ENCODE peak calls at places on chromosome 22, in seven cellular contexts. F is IMR-90, G is H9, I is mesenchymal stem cell, Z is H1, E is trophoblast cell, A is mesendoderm. R is an unnamed sample.

GRCh38 chr22:26672060-26672471 is 14.7 kb downstream of the MIAT start:
- DNase-seq in G (no peak), F (no peak), E (no peak), Z (no peak), A (no peak), I (no peak), R (no peak)

GRCh38 chr22:47695176-47695575 is 932.7 kb downstream of the TBC1D22A start:
- DNase-seq in Z (no peak), A (no peak), F (no peak), G (no peak), I (no peak), E (no peak), R (no peak)

GRCh38 chr22:50728523-50728931 is 9.5 kb upstream of the ACR start:
- DNase-seq in G (no peak), Z (no peak), A (no peak), I (no peak), F (no peak), E (no peak), R (no peak)

GRCh38 chr22:48574776-48575566 is 1252.7 kb downstream of the BRD1 start:
- DNase-seq in F (no peak), I (no peak), A (peak; percentile 83), Z (peak; percentile 33), E (peak; percentile 1), G (peak; percentile 82), R (peak; percentile 74)

GRCh38 chr22:50620861-50621490 is 7.0 kb downstream of the ARSA start:
- DNase-seq in A (no peak), E (no peak), G (no peak), I (no peak), Z (no peak), F (no peak), R (no peak)

GRCh38 chr22:50399751-50400331 is 56.7 kb downstream of the PPP6R2 start:
- DNase-seq in E (peak; percentile 34), I (peak; percentile 32), G (peak; percentile 75), F (no peak), Z (peak; percentile 21), A (peak; percentile 74), R (peak; percentile 9)

GRCh38 chr22:33470456-33470855 is 412.3 kb upstream of the SYN3 start:
- DNase-seq in Z (no peak), I (no peak), E (no peak), G (no peak), F (no peak), A (no peak), R (no peak)

GRCh38 chr22:40721266-40721665 is 42.0 kb downstream of the MCHR1 start:
- DNase-seq in E (no peak), F (peak; percentile 71), I (peak; percentile 76), A (peak; percentile 73), Z (no peak), G (peak; percentile 43), R (no peak)

GRCh38 chr22:42277988-42278776 is 7.7 kb upstream of the TCF20 start:
- DNase-seq in E (peak; percentile 86), F (no peak), G (no peak), I (no peak), Z (no peak), A (no peak), R (no peak)

GRCh38 chr22:19579113-19579811 is 55.1 kb upstream of the CLDN5 start:
- DNase-seq in E (no peak), A (peak; percentile 35), Z (no peak), F (no peak), I (no peak), G (no peak), R (no peak)

GRCh38 chr22:20430641-20431519 is 6.7 kb downstream of the SCARF2 start:
- DNase-seq in Z (no peak), A (peak; percentile 85), I (peak; percentile 69), F (no peak), G (peak; percentile 69), E (peak; percentile 84), R (peak; percentile 61)

GRCh38 chr22:17847360-17848078 is 73.2 kb upstream of the BID start:
- DNase-seq in A (peak; percentile 62), Z (no peak), G (no peak), E (peak; percentile 100), F (no peak), I (no peak), R (no peak)

GRCh38 chr22:17754233-17754925 is 19.9 kb downstream of the BID start:
- DNase-seq in G (peak; percentile 61), F (no peak), Z (no peak), E (no peak), A (peak; percentile 52), I (no peak), R (no peak)

GRCh38 chr22:43631846-43632245 is 180.3 kb downstream of the EFCAB6 start:
- DNase-seq in A (no peak), F (no peak), G (no peak), Z (no peak), I (no peak), E (no peak), R (no peak)
- H3K4ac ChIP-seq in A (no peak overlapping the region), F (no peak overlapping the region), G (no peak overlapping the region), Z (no peak overlapping the region), I (no peak overlapping the region), E (no peak overlapping the region), R (no peak overlapping the region)

GRCh38 chr22:28349114-28349513 is 330.5 kb downstream of the TTC28 start:
- DNase-seq in F (no peak), G (no peak), A (no peak), I (no peak), E (no peak), Z (no peak), R (no peak)
- H2AK5ac ChIP-seq in F (no peak overlapping the region), G (no peak overlapping the region), A (no peak overlapping the region), I (no peak overlapping the region), E (no peak overlapping the region), Z (no peak overlapping the region), R (no peak overlapping the region)

GRCh38 chr22:38709306-38709705 is 3.6 kb downstream of the GTPBP1 start:
- DNase-seq in G (no peak), I (no peak), F (no peak), A (no peak), E (no peak), Z (no peak), R (no peak)
- H3K4ac ChIP-seq in G (no peak overlapping the region), I (no peak overlapping the region), F (no peak overlapping the region), A (no peak overlapping the region), E (no peak overlapping the region), Z (no peak overlapping the region), R (no peak overlapping the region)

DNA sequence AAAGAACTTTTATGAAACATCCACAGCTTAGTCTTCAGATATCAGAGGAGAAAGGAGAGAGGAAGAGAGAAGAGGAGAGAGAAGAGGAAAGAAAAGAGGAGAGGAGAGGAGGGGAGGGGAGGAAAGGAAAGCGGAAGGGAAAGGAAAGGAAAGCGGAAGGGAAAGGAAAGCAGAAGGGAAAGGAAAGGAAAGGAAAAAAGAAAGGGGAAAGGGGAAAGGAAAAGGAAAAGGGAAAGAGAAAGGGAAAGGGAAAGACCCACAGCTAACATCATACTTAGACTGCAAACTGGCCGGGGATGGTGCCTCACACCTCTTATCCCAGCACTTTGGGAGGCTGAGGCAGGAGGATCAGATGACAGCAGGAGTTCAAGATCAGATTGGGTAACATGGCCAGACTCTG is 11.5 kb downstream of the CHEK2 start:
- DNase-seq in E (no peak), G (no peak), I (no peak), Z (no peak), F (no peak), A (no peak), R (no peak)
- H2AK5ac ChIP-seq in E (no peak overlapping the region), G (no peak overlapping the region), I (no peak overlapping the region), Z (no peak overlapping the region), F (no peak overlapping the region), A (no peak overlapping the region), R (no peak overlapping the region)

GRCh38 chr22:31081963-31082605 is 966 bp downstream of the SMTN start:
- DNase-seq in F (peak; percentile 62), Z (no peak), E (peak; percentile 21), G (no peak), I (peak; percentile 46), A (no peak), R (no peak)

GRCh38 chr22:31080164-31080847 is 812 bp upstream of the SMTN start:
- DNase-seq in F (no peak), Z (no peak), G (no peak), I (no peak), A (no peak), E (peak; percentile 12), R (no peak)

GRCh38 chr22:31082606-31083376 is 1.7 kb downstream of the SMTN start:
- DNase-seq in I (peak; percentile 73), A (peak; percentile 79), E (peak; percentile 67), Z (no peak), G (peak; percentile 75), F (peak; percentile 64), R (no peak)

GRCh38 chr22:31079095-31079642 is 1.9 kb upstream of the SMTN start:
- DNase-seq in A (no peak), Z (no peak), E (no peak), G (peak; percentile 72), F (no peak), I (no peak), R (no peak)

DNA sequence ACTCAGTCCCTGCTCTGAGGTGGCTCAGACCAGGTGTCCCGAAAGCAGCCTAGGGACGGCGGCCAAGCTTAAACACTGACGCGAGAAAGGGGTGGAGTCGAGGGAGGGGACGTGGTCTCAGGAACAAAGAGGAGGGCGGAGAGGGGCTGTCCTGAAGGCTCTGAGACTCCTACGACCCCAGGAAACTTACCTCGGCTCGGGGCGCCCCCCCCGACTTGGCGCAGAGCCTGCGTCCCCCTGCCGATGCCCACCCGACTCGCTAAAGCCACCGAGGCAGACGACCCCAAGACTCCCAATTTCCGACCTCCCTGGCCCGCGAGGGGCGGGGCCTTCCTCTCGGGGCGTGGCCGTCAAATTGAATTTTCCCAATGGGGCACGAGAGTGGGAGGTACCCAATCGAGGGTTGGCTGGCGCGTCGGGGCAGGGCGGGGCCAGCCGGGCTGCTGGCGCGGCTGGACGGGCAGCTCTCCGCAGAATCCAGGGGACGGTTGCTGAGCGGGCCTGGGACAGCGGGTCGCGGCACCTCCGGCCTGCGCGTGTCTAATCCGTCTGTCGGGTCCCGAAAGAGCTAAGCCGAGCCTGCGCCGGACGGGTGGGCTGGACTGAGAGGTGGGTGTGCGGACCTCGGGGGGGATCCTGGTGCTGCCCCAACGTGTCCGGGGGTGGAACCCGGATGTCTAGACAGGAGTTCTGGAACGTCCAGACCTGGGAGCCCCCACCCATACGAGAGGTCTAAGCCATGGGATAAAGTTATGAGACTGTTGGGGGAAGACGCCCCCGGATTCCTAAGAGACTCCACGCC is at the start of gene SMTN:
- DNase-seq in I (peak; percentile 92), E (peak; percentile 98), A (peak; percentile 96), G (peak; percentile 94), Z (peak; percentile 79), F (peak; percentile 85), R (peak; percentile 93)
- H3K4ac ChIP-seq in I (peak within 1 kb of the TSS; percentile 76), E (peak within 1 kb of the TSS; percentile 71), A (no peak within 1 kb of the TSS), G (no peak within 1 kb of the TSS), Z (no peak within 1 kb of the TSS), F (peak within 1 kb of the TSS; percentile 94), R (no peak within 1 kb of the TSS)